ENCODE peak calls at places on chromosome 20, in four cellular contexts. T is GM12878, H is HepG2, F is K562. G is an unnamed sample.

GRCh38 chr20:53917145-53918009 is 153.0 kb downstream of the BCAS1 start:
- DNase-seq in T (peak), H (no peak), F (peak), G (no peak)

GRCh38 chr20:64121586-64121985 is 14.2 kb upstream of the NPBWR2 start:
- DNase-seq in T (no peak), H (no peak), F (no peak), G (no peak)

GRCh38 chr20:39986231-39986904 is 702.7 kb downstream of the MAFB start:
- DNase-seq in T (no peak), H (no peak), F (no peak), G (no peak)

GRCh38 chr20:64063389-64064144 is 569 bp downstream of the TCEA2 start:
- DNase-seq in T (no peak), H (no peak), F (peak), G (no peak)

GRCh38 chr20:18722381-18722780 is 91.2 kb upstream of the SCP2D1 start:
- DNase-seq in T (no peak), H (no peak), F (no peak), G (no peak)

GRCh38 chr20:47019106-47019824 is 124.6 kb downstream of the EYA2 start:
- DNase-seq in T (no peak), H (no peak), F (no peak), G (no peak)

GRCh38 chr20:25622049-25622448 is 1.8 kb downstream of the NANP start:
- DNase-seq in T (no peak), H (no peak), F (no peak), G (no peak)

GRCh38 chr20:62621251-62622110 is 20.8 kb upstream of the SLCO4A1 start:
- DNase-seq in T (no peak), H (no peak), F (no peak), G (no peak)

GRCh38 chr20:34834459-34834893 is 9.0 kb upstream of the NCOA6 start:
- DNase-seq in T (no peak), H (peak), F (peak), G (peak)

GRCh38 chr20:3692706-3693294 is 11.0 kb upstream of the ADAM33 start:
- DNase-seq in T (no peak), H (no peak), F (no peak), G (no peak)

GRCh38 chr20:25039697-25040437 is 18.1 kb downstream of the ACSS1 start:
- DNase-seq in T (no peak), H (no peak), F (no peak), G (no peak)

GRCh38 chr20:63698739-63699465 is 2.5 kb downstream of the TNFRSF6B start:
- DNase-seq in T (peak), H (no peak), F (peak), G (peak)

GRCh38 chr20:33569290-33570094 is 79.6 kb downstream of the CBFA2T2 start:
- DNase-seq in T (no peak), H (peak), F (no peak), G (no peak)

GRCh38 chr20:52941803-52942202 is 30.4 kb upstream of the TSHZ2 start:
- DNase-seq in T (no peak), H (no peak), F (no peak), G (no peak)

GRCh38 chr20:45987108-45987780 is 15.2 kb upstream of the ZNF335 start:
- DNase-seq in T (no peak), H (peak), F (peak), G (peak)

GRCh38 chr20:62163485-62163865 is 19.4 kb upstream of the MTG2 start:
- DNase-seq in T (no peak), H (no peak), F (no peak), G (no peak)

GRCh38 chr20:35179292-35180212 is 7.7 kb downstream of the PROCR start:
- DNase-seq in T (no peak), H (no peak), F (no peak), G (no peak)

GRCh38 chr20:35135867-35136586 is 11.1 kb downstream of the EDEM2 start:
- DNase-seq in T (no peak), H (no peak), F (no peak), G (no peak)

GRCh38 chr20:5549200-5549599 is 201.0 kb upstream of the SHLD1 start:
- DNase-seq in T (no peak), H (no peak), F (no peak), G (no peak)

GRCh38 chr20:13883425-13883824 is 98.6 kb downstream of the NDUFAF5 start:
- DNase-seq in T (no peak), H (no peak), F (no peak), G (no peak)

GRCh38 chr20:52071136-52071535 is 120.4 kb downstream of the ZFP64 start:
- DNase-seq in T (no peak), H (no peak), F (no peak), G (no peak)

GRCh38 chr20:48658505-48658904 is 169.3 kb downstream of the PREX1 start:
- DNase-seq in T (no peak), H (no peak), F (no peak), G (no peak)

GRCh38 chr20:48661575-48662473 is 166.0 kb downstream of the PREX1 start:
- DNase-seq in T (no peak), H (no peak), F (no peak), G (no peak)

GRCh38 chr20:48660788-48661187 is 167.0 kb downstream of the PREX1 start:
- DNase-seq in T (no peak), H (no peak), F (no peak), G (no peak)

GRCh38 chr20:48658198-48658476 is 169.7 kb downstream of the PREX1 start:
- DNase-seq in T (no peak), H (no peak), F (no peak), G (no peak)

DNA sequence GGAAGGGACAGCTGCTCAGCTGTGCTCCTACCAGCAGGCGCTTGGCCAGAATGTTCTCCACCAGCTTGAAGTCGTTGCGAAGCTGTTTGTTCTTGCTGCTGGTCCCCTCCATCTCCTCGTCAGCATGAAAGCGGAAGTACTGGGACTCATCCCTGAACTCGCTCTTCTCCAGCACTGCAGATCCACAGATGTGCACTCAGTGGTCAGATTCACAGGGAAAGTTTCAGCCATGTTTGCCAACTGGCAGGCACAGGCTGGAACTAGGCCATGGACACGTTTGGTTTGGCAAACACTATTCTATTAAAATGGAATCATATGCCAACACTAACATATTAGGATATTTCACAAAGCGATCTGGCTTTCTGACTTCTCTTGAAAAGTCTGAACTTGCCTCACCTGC is 167.9 kb downstream of the PREX1 start:
- DNase-seq in T (no peak), H (no peak), F (no peak), G (no peak)
- TF ChIP-seq SP1 in T (no peak), H (no peak), F (no peak), G (no peak)

DNA sequence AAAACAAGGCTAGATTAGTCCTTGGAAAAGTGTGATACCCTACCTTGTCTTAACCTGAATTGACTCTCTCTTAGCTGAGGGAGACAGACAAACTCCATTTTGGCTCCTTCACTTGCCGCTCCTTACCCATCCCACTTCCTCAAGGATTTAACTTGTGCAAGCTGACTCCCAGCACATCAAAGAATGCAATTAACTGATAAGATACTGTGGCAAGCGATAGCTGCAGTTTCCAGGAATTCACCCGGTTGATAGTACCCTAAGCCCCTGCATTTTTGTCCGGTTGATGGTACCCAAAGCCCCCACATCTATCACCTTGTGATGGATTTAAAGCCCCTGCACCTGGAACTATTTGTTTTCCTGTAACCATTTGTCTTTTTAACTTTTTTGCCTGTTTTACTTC is 1.9 kb upstream of the SERINC3 start:
- DNase-seq in T (no peak), H (no peak), F (no peak), G (no peak)
- TF ChIP-seq TARDBP in T (no peak), H (no peak), F (no peak), G (no peak)

GRCh38 chr20:37598101-37598530 is 70.4 kb upstream of the BLCAP start:
- DNase-seq in T (no peak), H (no peak), F (no peak), G (no peak)

GRCh38 chr20:37596890-37597539 is 69.3 kb upstream of the BLCAP start:
- DNase-seq in T (no peak), H (no peak), F (no peak), G (no peak)

GRCh38 chr20:37600486-37600885 is 72.8 kb upstream of the BLCAP start:
- DNase-seq in T (no peak), H (no peak), F (no peak), G (no peak)

GRCh38 chr20:37598611-37599342 is 71.1 kb upstream of the BLCAP start:
- DNase-seq in T (no peak), H (no peak), F (no peak), G (no peak)

GRCh38 chr20:37602634-37603033 is 75.0 kb upstream of the BLCAP start:
- DNase-seq in T (no peak), H (no peak), F (no peak), G (no peak)
- TF ChIP-seq SP1 in T (no peak), H (no peak), F (no peak), G (no peak)

DNA sequence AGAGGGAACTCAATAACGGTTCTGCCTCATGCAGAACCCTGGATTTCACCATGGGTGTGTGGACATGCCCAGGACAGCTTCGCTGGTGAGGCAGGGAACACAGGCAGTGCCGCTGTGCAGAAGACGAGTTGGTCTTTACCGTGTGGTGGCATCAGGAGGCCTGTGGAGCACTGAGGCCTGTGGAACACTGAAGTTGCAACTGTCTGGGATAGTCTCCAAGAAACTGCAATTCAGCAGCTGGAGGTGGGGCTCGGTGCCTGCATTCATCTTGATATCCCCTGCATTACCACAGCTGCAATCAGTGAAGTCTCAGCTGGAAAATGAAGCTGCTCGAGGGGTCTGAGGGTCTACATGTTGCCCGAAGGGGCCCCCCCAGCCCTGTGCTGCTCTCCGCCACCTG is 202.4 kb upstream of the CDH4 start:
- DNase-seq in T (no peak), H (no peak), F (no peak), G (no peak)
- TF ChIP-seq TARDBP in T (no peak), H (no peak), F (no peak), G (no peak)

GRCh38 chr20:17609978-17610377 is 40.1 kb downstream of the DSTN start:
- DNase-seq in T (no peak), H (no peak), F (no peak), G (no peak)

GRCh38 chr20:17611540-17612286 is 41.8 kb downstream of the DSTN start:
- DNase-seq in T (no peak), H (peak), F (no peak), G (no peak)

GRCh38 chr20:17610566-17611289 is 40.9 kb downstream of the DSTN start:
- DNase-seq in T (no peak), H (no peak), F (no peak), G (no peak)

GRCh38 chr20:17612287-17612974 is 42.6 kb downstream of the DSTN start:
- DNase-seq in T (no peak), H (peak), F (no peak), G (no peak)

GRCh38 chr20:17611290-17611539 is 41.3 kb downstream of the DSTN start:
- DNase-seq in T (no peak), H (no peak), F (no peak), G (no peak)
- TF ChIP-seq SP1 in T (no peak), H (no peak), F (no peak), G (no peak)

GRCh38 chr20:58087567-58087858 is 140.9 kb downstream of the ANKRD60 start:
- DNase-seq in T (no peak), H (no peak), F (no peak), G (no peak)
- TF ChIP-seq TARDBP in T (no peak), H (no peak), F (no peak), G (no peak)

GRCh38 chr20:49482173-49482572 is 295 bp downstream of the KCNB1 start:
- DNase-seq in T (no peak), H (no peak), F (no peak), G (no peak)
- TF ChIP-seq SP1 in T (no peak), H (no peak), F (no peak), G (no peak)

DNA sequence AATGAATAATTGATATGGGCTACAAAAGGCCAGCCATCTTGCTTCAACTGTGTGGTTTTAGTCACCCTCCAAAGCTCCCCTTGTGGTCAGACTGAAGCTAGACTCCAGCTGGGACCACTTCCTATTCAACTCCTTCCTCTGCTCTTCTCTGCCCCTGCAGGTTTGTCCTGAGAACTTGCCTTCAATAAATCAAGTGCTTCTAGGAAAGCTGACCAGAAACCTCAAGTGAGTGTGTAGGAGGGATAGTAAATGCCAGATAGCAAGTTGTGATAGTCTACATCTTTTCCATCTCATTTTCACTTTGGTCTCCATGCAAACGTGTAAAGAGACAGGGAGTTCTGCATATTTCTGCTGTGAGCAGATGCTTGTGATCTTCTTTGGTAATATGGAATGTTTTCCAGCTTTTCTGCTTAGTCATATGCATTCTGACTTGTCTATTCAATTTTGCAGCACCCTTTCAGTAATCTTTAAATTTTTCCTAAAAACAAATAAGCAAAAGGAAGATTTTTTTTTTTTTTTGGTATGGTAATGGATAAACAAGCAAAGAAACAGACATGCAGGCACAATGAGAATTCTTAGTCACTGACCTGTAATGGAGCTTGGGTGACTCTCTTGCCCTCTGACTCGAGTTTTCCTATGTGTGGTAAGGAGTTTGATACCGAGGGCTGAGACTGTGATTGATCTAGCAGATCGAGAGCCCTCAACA is 201.3 kb upstream of the BTBD3 start:
- DNase-seq in T (no peak), H (peak), F (no peak), G (peak)
- TF ChIP-seq TARDBP in T (no peak), H (no peak), F (no peak), G (no peak)